ENCODE peak calls at places on chromosomes 11 and 22, in ten cellular contexts. E is activated T-cell treated with anti-CD3 and anti-CD28 coated beads for 1 hour, G is A172, F is nephron progenitor cell, J is HEK293T, I is ACHN, C is HFFc6, T is left ventricle myocardium inferior, L is AG04450, U is Peyer's patch. B is an unnamed sample.

GRCh38 chr11:518463-519202 is 11.6 kb upstream of the RNH1 start:
- DNase-seq in F (peak), C (peak), G (no peak), J (peak), E (peak), U (peak), I (peak), L (peak), T (peak), B (peak)

GRCh38 chr11:46461461-46461927 is 69.9 kb upstream of the CHRM4 start:
- DNase-seq in L (no peak), E (no peak), I (no peak), J (no peak), G (no peak), T (no peak), C (peak), U (no peak), F (no peak), B (no peak)

GRCh38 chr11:48001438-48002021 is 21.2 kb downstream of the PTPRJ start:
- DNase-seq in G (peak), L (peak), F (no peak), J (no peak), C (peak), U (no peak), I (peak), T (no peak), E (peak), B (no peak)

GRCh38 chr11:69943506-69943905 is 124.3 kb upstream of the FGF3 start:
- DNase-seq in T (peak), U (peak), I (no peak), L (no peak), J (no peak), F (no peak), C (no peak), G (no peak), E (no peak), B (no peak)

GRCh38 chr11:122181893-122182292 is 65.9 kb upstream of the BLID start:
- DNase-seq in F (no peak), L (no peak), U (no peak), J (no peak), E (no peak), C (no peak), T (no peak), I (no peak), G (no peak), B (peak)

GRCh38 chr11:25515576-25515975 is 816.4 kb upstream of the ANO3 start:
- DNase-seq in C (no peak), E (no peak), J (no peak), L (no peak), I (no peak), F (no peak), U (no peak), G (no peak), T (no peak), B (no peak)

GRCh38 chr11:119421941-119422504 is 949 bp downstream of the THY1 start:
- DNase-seq in T (no peak), J (no peak), U (no peak), L (no peak), C (no peak), F (peak), G (no peak), E (no peak), I (peak), B (no peak)

GRCh38 chr22:32100711-32101110 is 57.6 kb downstream of the SLC5A1 start:
- DNase-seq in E (no peak), I (no peak), T (no peak), U (no peak), C (no peak), F (no peak), G (no peak), L (no peak), J (no peak), B (no peak)

GRCh38 chr22:36616682-36617081 is 86.9 kb downstream of the CACNG2 start:
- DNase-seq in J (no peak), I (no peak), C (no peak), G (no peak), L (no peak), F (no peak), E (no peak), T (no peak), U (no peak), B (no peak)

GRCh38 chr11:110089617-110090282 is 3.4 kb upstream of the ZC3H12C start:
- DNase-seq in C (no peak), E (no peak), G (no peak), T (no peak), I (no peak), U (no peak), L (no peak), F (no peak), J (no peak), B (no peak)

GRCh38 chr11:113446938-113447337 is 28.3 kb downstream of the DRD2 start:
- DNase-seq in U (no peak), I (no peak), G (no peak), J (no peak), E (no peak), C (no peak), T (no peak), L (no peak), F (no peak), B (peak)

GRCh38 chr11:123431619-123432018 is 1.6 kb downstream of the GRAMD1B start:
- DNase-seq in F (no peak), L (no peak), J (no peak), U (no peak), G (no peak), E (no peak), T (no peak), C (no peak), I (no peak), B (peak)

GRCh38 chr11:123363556-123363955 is 66.5 kb upstream of the GRAMD1B start:
- DNase-seq in I (no peak), T (peak), E (no peak), L (no peak), G (no peak), F (no peak), C (no peak), U (no peak), J (no peak), B (no peak)

GRCh38 chr11:71341173-71341572 is 88.8 kb upstream of the SHANK2 start:
- DNase-seq in C (no peak), G (no peak), I (no peak), E (no peak), T (no peak), J (no peak), L (no peak), U (peak), F (no peak), B (no peak)

GRCh38 chr11:122253541-122254317 is 137.7 kb upstream of the BLID start:
- DNase-seq in J (no peak), G (no peak), F (no peak), U (no peak), T (no peak), C (no peak), E (no peak), I (no peak), L (no peak), B (no peak)

GRCh38 chr11:107457205-107457557 is 444 bp downstream of the CWF19L2 start:
- DNase-seq in C (no peak), E (no peak), U (no peak), L (no peak), J (peak), F (peak), G (peak), I (peak), T (no peak), B (no peak)

GRCh38 chr11:46256540-46257001 is 20.9 kb upstream of the CREB3L1 start:
- DNase-seq in E (no peak), L (no peak), U (no peak), I (no peak), J (no peak), C (no peak), F (no peak), T (no peak), G (no peak), B (no peak)

GRCh38 chr11:110366234-110366633 is 63.5 kb upstream of the FDX1 start:
- DNase-seq in T (peak), C (no peak), F (no peak), E (no peak), J (peak), I (no peak), L (no peak), G (no peak), U (no peak), B (peak)

GRCh38 chr11:117239295-117239694 is 6.8 kb downstream of the RNF214 start:
- DNase-seq in C (peak), I (peak), G (peak), E (no peak), U (no peak), T (no peak), L (peak), F (no peak), J (no peak), B (peak)

GRCh38 chr11:77497368-77497767 is 23.5 kb upstream of the PAK1 start:
- DNase-seq in E (no peak), C (no peak), T (no peak), U (no peak), L (no peak), I (no peak), J (no peak), F (no peak), G (no peak), B (no peak)

GRCh38 chr11:126997641-126998040 is 2.9 kb downstream of the KIRREL3 start:
- DNase-seq in F (no peak), U (no peak), I (no peak), G (no peak), L (no peak), T (no peak), C (no peak), J (no peak), E (no peak), B (no peak)

GRCh38 chr22:26210390-26210789 is 41.1 kb downstream of the SEZ6L start:
- DNase-seq in J (no peak), G (no peak), U (no peak), E (no peak), F (no peak), I (no peak), C (no peak), L (no peak), T (no peak), B (no peak)

GRCh38 chr22:44486538-44486937 is 11.5 kb downstream of the RTL6 start:
- DNase-seq in L (no peak), F (no peak), G (peak), T (no peak), J (no peak), E (no peak), I (peak), U (no peak), C (no peak), B (no peak)

GRCh38 chr11:26149585-26149984 is 182.3 kb upstream of the ANO3 start:
- DNase-seq in J (no peak), E (no peak), F (no peak), G (no peak), T (no peak), L (no peak), I (no peak), U (no peak), C (no peak), B (no peak)

GRCh38 chr22:22745225-22746060 is 101.0 kb downstream of the GGTLC2 start:
- DNase-seq in F (peak), E (peak), U (peak), C (peak), I (peak), J (peak), T (no peak), L (no peak), G (peak), B (peak)

GRCh38 chr22:42986115-42986514 is 28.8 kb downstream of the PACSIN2 start:
- DNase-seq in U (no peak), E (no peak), C (no peak), I (no peak), J (no peak), T (no peak), L (no peak), G (no peak), F (no peak), B (no peak)

GRCh38 chr11:14942735-14943134 is 29.4 kb downstream of the CALCA start:
- DNase-seq in E (no peak), F (no peak), I (no peak), T (no peak), C (no peak), U (no peak), J (no peak), L (no peak), G (no peak), B (no peak)

GRCh38 chr22:44753189-44754042 is 1.0 kb downstream of the ARHGAP8 start:
- DNase-seq in I (no peak), J (no peak), E (no peak), F (no peak), C (peak), L (no peak), G (no peak), T (no peak), U (no peak), B (peak)

GRCh38 chr11:112526699-112527410 is 266.2 kb upstream of the PLET1 start:
- DNase-seq in E (no peak), T (no peak), L (no peak), C (no peak), J (no peak), I (no peak), U (no peak), F (no peak), G (peak), B (no peak)

GRCh38 chr22:37485006-37485713 is 1.0 kb downstream of the MFNG start:
- DNase-seq in U (peak), J (no peak), C (no peak), I (no peak), G (no peak), E (peak), L (no peak), F (no peak), T (no peak), B (no peak)

GRCh38 chr11:114180301-114181055 is 115.7 kb upstream of the NNMT start:
- DNase-seq in G (no peak), E (no peak), U (peak), F (no peak), I (peak), C (no peak), J (no peak), L (no peak), T (no peak), B (peak)

GRCh38 chr22:41343300-41343699 is 38.4 kb upstream of the TEF start:
- DNase-seq in G (no peak), U (no peak), C (no peak), J (no peak), I (no peak), F (no peak), E (no peak), T (no peak), L (no peak), B (no peak)

GRCh38 chr11:88815505-88815904 is 250.3 kb downstream of the GRM5 start:
- DNase-seq in E (no peak), C (no peak), T (no peak), J (no peak), L (no peak), U (no peak), I (no peak), G (no peak), F (no peak), B (no peak)

GRCh38 chr22:36325163-36326031 is 62.4 kb downstream of the MYH9 start:
- DNase-seq in J (no peak), I (no peak), F (no peak), C (peak), U (peak), L (no peak), G (peak), E (no peak), T (no peak), B (no peak)

GRCh38 chr11:130600139-130600538 is 151.7 kb downstream of the ADAMTS15 start:
- DNase-seq in E (no peak), T (no peak), I (no peak), J (no peak), L (no peak), C (no peak), U (no peak), G (no peak), F (no peak), B (no peak)

GRCh38 chr22:39223091-39223710 is 21.6 kb downstream of the PDGFB start:
- DNase-seq in C (no peak), L (no peak), J (no peak), I (no peak), U (no peak), E (no peak), F (no peak), G (no peak), T (no peak), B (no peak)